ENCODE peak calls at places on chromosomes 7 and 10, in four cellular contexts. One of them, this sample, is unnamed.

GRCh38 chr7:34247468-34247867 is 342.1 kb downstream of the BMPER start:
- DNase-seq in NCI-H1105: no peak
- DNase-seq in activated CD4-positive, alpha-beta T cell treated with anti-CD3 and anti-CD28 coated beads for 48 hours: no peak
- DNase-seq in cardiac muscle cell: peak; percentile 42
- DNase-seq in this sample: no peak

GRCh38 chr10:102065561-102066420 is 642 bp downstream of the HPS6 start:
- DNase-seq in NCI-H1105: no peak
- DNase-seq in activated CD4-positive, alpha-beta T cell treated with anti-CD3 and anti-CD28 coated beads for 48 hours: peak; percentile 31
- DNase-seq in cardiac muscle cell: peak; percentile 38
- DNase-seq in this sample: no peak

GRCh38 chr10:22504766-22505165 is 159.5 kb downstream of the SPAG6 start:
- DNase-seq in NCI-H1105: no peak
- DNase-seq in activated CD4-positive, alpha-beta T cell treated with anti-CD3 and anti-CD28 coated beads for 48 hours: no peak
- DNase-seq in cardiac muscle cell: no peak
- DNase-seq in this sample: no peak

GRCh38 chr10:67779455-67780205 is 58.4 kb downstream of the DNAJC12 start:
- DNase-seq in NCI-H1105: peak; percentile 55
- DNase-seq in activated CD4-positive, alpha-beta T cell treated with anti-CD3 and anti-CD28 coated beads for 48 hours: peak; percentile 73
- DNase-seq in cardiac muscle cell: peak; percentile 93
- DNase-seq in this sample: peak; percentile 69

GRCh38 chr10:18625906-18626305 is 25.5 kb downstream of the NSUN6 start:
- DNase-seq in NCI-H1105: no peak
- DNase-seq in activated CD4-positive, alpha-beta T cell treated with anti-CD3 and anti-CD28 coated beads for 48 hours: no peak
- DNase-seq in cardiac muscle cell: no peak
- DNase-seq in this sample: no peak

GRCh38 chr10:79454259-79454658 is 8.8 kb upstream of the ZCCHC24 start:
- DNase-seq in NCI-H1105: no peak
- DNase-seq in activated CD4-positive, alpha-beta T cell treated with anti-CD3 and anti-CD28 coated beads for 48 hours: no peak
- DNase-seq in cardiac muscle cell: peak; percentile 95
- DNase-seq in this sample: no peak

GRCh38 chr7:133484135-133484534 is 231.3 kb downstream of the EXOC4 start:
- DNase-seq in NCI-H1105: no peak
- DNase-seq in activated CD4-positive, alpha-beta T cell treated with anti-CD3 and anti-CD28 coated beads for 48 hours: peak; percentile 60
- DNase-seq in cardiac muscle cell: peak; percentile 19
- DNase-seq in this sample: no peak

GRCh38 chr10:133104076-133104965 is 16.6 kb downstream of the ADGRA1 start:
- DNase-seq in NCI-H1105: no peak
- DNase-seq in activated CD4-positive, alpha-beta T cell treated with anti-CD3 and anti-CD28 coated beads for 48 hours: no peak
- DNase-seq in cardiac muscle cell: no peak
- DNase-seq in this sample: no peak

GRCh38 chr10:84179059-84179710 is 5.6 kb downstream of the GPR15LG start:
- DNase-seq in NCI-H1105: peak; percentile 71
- DNase-seq in activated CD4-positive, alpha-beta T cell treated with anti-CD3 and anti-CD28 coated beads for 48 hours: peak; percentile 23
- DNase-seq in cardiac muscle cell: peak; percentile 38
- DNase-seq in this sample: no peak

GRCh38 chr7:120742370-120742769 is 115.6 kb downstream of the TSPAN12 start:
- DNase-seq in NCI-H1105: peak; percentile 49
- DNase-seq in activated CD4-positive, alpha-beta T cell treated with anti-CD3 and anti-CD28 coated beads for 48 hours: no peak
- DNase-seq in cardiac muscle cell: no peak
- DNase-seq in this sample: no peak

GRCh38 chr10:71838264-71839211 is 12.5 kb downstream of the PSAP start:
- DNase-seq in NCI-H1105: no peak
- DNase-seq in activated CD4-positive, alpha-beta T cell treated with anti-CD3 and anti-CD28 coated beads for 48 hours: no peak
- DNase-seq in cardiac muscle cell: peak; percentile 16
- DNase-seq in this sample: no peak

GRCh38 chr10:113912582-113912981 is 58.1 kb downstream of the NHLRC2 start:
- DNase-seq in NCI-H1105: no peak
- DNase-seq in activated CD4-positive, alpha-beta T cell treated with anti-CD3 and anti-CD28 coated beads for 48 hours: no peak
- DNase-seq in cardiac muscle cell: no peak
- DNase-seq in this sample: no peak

GRCh38 chr7:141495057-141495456 is 56.2 kb upstream of the AGK start:
- DNase-seq in NCI-H1105: no peak
- DNase-seq in activated CD4-positive, alpha-beta T cell treated with anti-CD3 and anti-CD28 coated beads for 48 hours: no peak
- DNase-seq in cardiac muscle cell: no peak
- DNase-seq in this sample: no peak

GRCh38 chr10:58827381-58827780 is 314.7 kb downstream of the BICC1 start:
- DNase-seq in NCI-H1105: no peak
- DNase-seq in activated CD4-positive, alpha-beta T cell treated with anti-CD3 and anti-CD28 coated beads for 48 hours: no peak
- DNase-seq in cardiac muscle cell: no peak
- DNase-seq in this sample: no peak

GRCh38 chr7:69457912-69458491 is 140.3 kb upstream of the AUTS2 start:
- DNase-seq in NCI-H1105: peak; percentile 33
- DNase-seq in activated CD4-positive, alpha-beta T cell treated with anti-CD3 and anti-CD28 coated beads for 48 hours: no peak
- DNase-seq in cardiac muscle cell: peak; percentile 47
- DNase-seq in this sample: no peak

GRCh38 chr7:1489336-1489735 is 14.9 kb downstream of the INTS1 start:
- DNase-seq in NCI-H1105: no peak
- DNase-seq in activated CD4-positive, alpha-beta T cell treated with anti-CD3 and anti-CD28 coated beads for 48 hours: no peak
- DNase-seq in cardiac muscle cell: no peak
- DNase-seq in this sample: no peak

GRCh38 chr10:1408656-1409358 is 328.5 kb downstream of the ADARB2 start:
- DNase-seq in NCI-H1105: no peak
- DNase-seq in activated CD4-positive, alpha-beta T cell treated with anti-CD3 and anti-CD28 coated beads for 48 hours: no peak
- DNase-seq in cardiac muscle cell: no peak
- DNase-seq in this sample: no peak

GRCh38 chr7:29179110-29179509 is 15.5 kb upstream of the CHN2 start:
- DNase-seq in NCI-H1105: no peak
- DNase-seq in activated CD4-positive, alpha-beta T cell treated with anti-CD3 and anti-CD28 coated beads for 48 hours: no peak
- DNase-seq in cardiac muscle cell: no peak
- DNase-seq in this sample: no peak

GRCh38 chr10:20369863-20370736 is 527.0 kb downstream of the NEBL start:
- DNase-seq in NCI-H1105: no peak
- DNase-seq in activated CD4-positive, alpha-beta T cell treated with anti-CD3 and anti-CD28 coated beads for 48 hours: no peak
- DNase-seq in cardiac muscle cell: no peak
- DNase-seq in this sample: no peak

GRCh38 chr7:49483142-49483541 is 290.3 kb upstream of the VWC2 start:
- DNase-seq in NCI-H1105: no peak
- DNase-seq in activated CD4-positive, alpha-beta T cell treated with anti-CD3 and anti-CD28 coated beads for 48 hours: no peak
- DNase-seq in cardiac muscle cell: no peak
- DNase-seq in this sample: no peak

This sample was measured in smooth muscle cell of the brain vasculature.